ENCODE peak calls at places on chromosomes 2 and 18, in ten cellular contexts. L is astrocyte; H is A549; Z is H1; U is mammary epithelial cell; M is ovary; V is CD8-positive, alpha-beta T cell; K is body of pancreas; B is left ventricle myocardium inferior; C is BE2C. O is an unnamed sample. For H3K4me1 and H3K9me3, the result is how much of the 10 kb centered on the place peaks cover.

GRCh38 chr2:64186698-64187605 is 42.7 kb upstream of the PELI1 start:
- DNase-seq in V (no peak), M (no peak), Z (no peak), K (no peak), C (no peak), U (no peak), L (no peak), H (no peak), B (no peak), O (peak)

GRCh38 chr2:237258146-237258545 is 155.8 kb downstream of the COL6A3 start:
- DNase-seq in L (no peak), B (no peak), K (no peak), C (peak), U (no peak), Z (no peak), H (no peak), V (no peak), M (no peak), O (peak)

GRCh38 chr2:157839162-157839801 is 36.8 kb downstream of the ACVR1 start:
- DNase-seq in B (no peak), U (no peak), H (no peak), K (no peak), Z (peak), V (no peak), M (no peak), L (peak), C (peak), O (peak)

GRCh38 chr18:31646332-31646822 is 38.0 kb downstream of the B4GALT6 start:
- DNase-seq in L (no peak), K (no peak), Z (no peak), M (no peak), V (no peak), C (no peak), U (no peak), B (no peak), H (no peak), O (no peak)

GRCh38 chr18:21489119-21489750 is 111.3 kb downstream of the ESCO1 start:
- DNase-seq in U (peak), C (peak), Z (peak), K (peak), M (no peak), L (peak), H (peak), B (no peak), V (peak), O (peak)

GRCh38 chr2:96532641-96533291 is 3.8 kb upstream of the ARID5A start:
- DNase-seq in C (no peak), M (no peak), V (no peak), K (no peak), U (no peak), Z (no peak), B (no peak), H (no peak), L (no peak), O (no peak)

GRCh38 chr18:48608581-48608980 is 69.8 kb downstream of the CTIF start:
- DNase-seq in C (no peak), V (no peak), H (no peak), L (no peak), B (no peak), Z (no peak), K (no peak), M (no peak), U (no peak), O (no peak)

GRCh38 chr18:2223859-2224258 is 347.4 kb downstream of the METTL4 start:
- DNase-seq in V (no peak), C (peak), K (peak), Z (no peak), M (no peak), L (peak), H (no peak), U (peak), B (no peak), O (peak)

GRCh38 chr2:26782876-26783704 is 2.8 kb upstream of the CENPA start:
- DNase-seq in B (no peak), V (no peak), K (no peak), M (no peak), C (no peak), H (no peak), U (no peak), L (no peak), Z (no peak), O (no peak)

GRCh38 chr2:218066946-218067515 is 2.0 kb upstream of the RUFY4 start:
- DNase-seq in V (no peak), M (no peak), B (no peak), H (no peak), L (no peak), Z (no peak), C (peak), U (no peak), K (no peak), O (no peak)

GRCh38 chr2:62706721-62707516 is 1.4 kb downstream of the EHBP1 start:
- DNase-seq in L (no peak), B (no peak), Z (no peak), V (no peak), C (no peak), K (no peak), M (no peak), H (no peak), U (peak), O (no peak)

GRCh38 chr2:76953733-76954347 is 568.3 kb downstream of the LRRTM4 start:
- DNase-seq in K (peak), U (peak), V (no peak), H (no peak), Z (no peak), B (no peak), L (peak), C (peak), M (no peak), O (peak)

GRCh38 chr2:50116611-50117010 is 915.3 kb downstream of the NRXN1 start:
- DNase-seq in H (no peak), U (no peak), B (no peak), M (no peak), K (no peak), Z (no peak), V (no peak), L (no peak), C (no peak), O (no peak)

GRCh38 chr2:50111067-50111466 is 920.9 kb downstream of the NRXN1 start:
- DNase-seq in Z (no peak), M (no peak), U (no peak), H (no peak), B (no peak), V (no peak), C (no peak), K (no peak), L (no peak), O (no peak)

GRCh38 chr2:50118951-50119702 is 912.8 kb downstream of the NRXN1 start:
- DNase-seq in U (no peak), M (no peak), B (no peak), Z (no peak), L (no peak), C (no peak), H (no peak), K (no peak), V (no peak), O (no peak)

GRCh38 chr2:50116096-50116495 is 915.8 kb downstream of the NRXN1 start:
- DNase-seq in U (no peak), B (no peak), L (no peak), C (no peak), V (no peak), M (no peak), Z (no peak), K (no peak), H (no peak), O (no peak)
- H3K4me3 ChIP-seq in U (no peak), B (no peak), L (no peak), C (no peak), V (no peak), M (no peak), Z (no peak), K (no peak), H (no peak), O (no peak)

DNA sequence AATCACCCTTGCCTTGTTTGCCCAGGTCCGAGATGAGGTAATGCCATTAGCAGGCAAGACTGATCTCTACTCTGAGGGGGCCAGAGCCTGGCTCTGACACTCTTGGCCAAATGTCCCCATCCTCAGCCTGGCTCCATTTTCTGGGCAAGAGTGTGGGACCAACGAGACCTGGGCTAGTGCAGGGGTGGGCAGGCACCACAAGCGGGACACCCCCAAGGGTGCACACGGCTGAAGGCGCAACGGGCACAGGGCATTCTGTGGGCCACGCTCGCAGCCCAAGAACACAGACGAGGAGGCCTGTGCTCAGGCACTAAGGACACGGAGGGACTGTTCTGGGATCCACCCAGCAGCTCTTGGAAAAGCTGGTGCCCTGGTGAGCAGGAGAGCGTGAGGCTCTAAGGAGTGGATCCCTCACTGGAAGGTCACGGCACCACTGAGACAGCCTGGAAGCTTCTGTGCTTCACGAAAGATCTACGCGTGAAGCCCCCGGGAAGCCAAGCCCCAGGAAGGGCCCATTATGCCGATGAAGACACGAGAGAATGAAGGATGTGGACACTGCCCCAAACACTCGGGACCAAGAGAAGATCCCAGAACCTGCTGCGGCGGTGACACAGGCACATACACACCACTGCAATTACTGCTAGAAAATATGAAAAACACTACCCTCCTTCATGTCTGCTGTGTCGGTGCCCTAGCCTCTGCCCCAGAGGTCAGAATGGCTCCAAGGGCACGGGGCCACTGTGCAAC is 138.2 kb downstream of the HDAC4 start:
- DNase-seq in B (no peak), H (no peak), M (no peak), Z (no peak), L (no peak), U (no peak), C (no peak), K (no peak), V (peak), O (no peak)
- H3K4me1 ChIP-seq in B (half or more), H (under half), M (under half), Z (under half), L (under half), U (under half), C (under half), K (under half), V (half or more), O (under half)

GRCh38 chr2:220887271-220887870 is 684.7 kb downstream of the EPHA4 start:
- DNase-seq in H (no peak), K (no peak), V (no peak), L (peak), Z (no peak), U (no peak), C (no peak), M (no peak), B (no peak), O (no peak)

GRCh38 chr2:220880623-220881022 is 691.5 kb downstream of the EPHA4 start:
- DNase-seq in V (no peak), Z (no peak), M (no peak), C (no peak), L (no peak), K (no peak), U (peak), B (no peak), H (no peak), O (peak)

GRCh38 chr2:220885593-220885992 is 686.5 kb downstream of the EPHA4 start:
- DNase-seq in L (no peak), H (no peak), Z (no peak), U (no peak), M (no peak), V (no peak), K (no peak), B (no peak), C (no peak), O (no peak)

GRCh38 chr2:220887880-220888279 is 684.2 kb downstream of the EPHA4 start:
- DNase-seq in U (no peak), H (no peak), V (no peak), L (no peak), Z (no peak), B (no peak), C (peak), K (no peak), M (no peak), O (no peak)

GRCh38 chr2:220882507-220882906 is 689.6 kb downstream of the EPHA4 start:
- DNase-seq in C (no peak), U (no peak), L (no peak), Z (no peak), K (no peak), B (no peak), M (no peak), V (no peak), H (no peak), O (no peak)
- H3K9me3 ChIP-seq in C (under half), U (under half), L (under half), Z (under half), K (under half), B (under half), M (under half), V (under half), H (under half), O (under half)

GRCh38 chr2:105787376-105788318 is 42.9 kb downstream of the NCK2 start:
- DNase-seq in Z (no peak), B (peak), C (no peak), H (no peak), M (no peak), K (no peak), V (no peak), L (no peak), U (no peak), O (no peak)
- H3K4me3 ChIP-seq in Z (no peak), B (no peak), C (no peak), H (no peak), M (no peak), K (no peak), V (peak), L (no peak), U (no peak), O (no peak)

GRCh38 chr18:13271512-13271911 is 53.0 kb downstream of the LDLRAD4 start:
- DNase-seq in C (no peak), V (no peak), L (no peak), U (no peak), M (no peak), B (peak), K (no peak), H (no peak), Z (no peak), O (no peak)

GRCh38 chr18:13268746-13269285 is 50.3 kb downstream of the LDLRAD4 start:
- DNase-seq in K (no peak), V (no peak), M (no peak), H (no peak), L (peak), C (no peak), Z (no peak), B (no peak), U (no peak), O (no peak)

GRCh38 chr18:13268035-13268700 is 49.6 kb downstream of the LDLRAD4 start:
- DNase-seq in L (peak), V (no peak), M (no peak), H (no peak), B (no peak), C (no peak), U (peak), K (no peak), Z (peak), O (peak)

GRCh38 chr18:13270279-13270911 is 51.8 kb downstream of the LDLRAD4 start:
- DNase-seq in H (no peak), K (no peak), M (no peak), V (no peak), C (no peak), U (no peak), L (no peak), Z (no peak), B (no peak), O (no peak)

DNA sequence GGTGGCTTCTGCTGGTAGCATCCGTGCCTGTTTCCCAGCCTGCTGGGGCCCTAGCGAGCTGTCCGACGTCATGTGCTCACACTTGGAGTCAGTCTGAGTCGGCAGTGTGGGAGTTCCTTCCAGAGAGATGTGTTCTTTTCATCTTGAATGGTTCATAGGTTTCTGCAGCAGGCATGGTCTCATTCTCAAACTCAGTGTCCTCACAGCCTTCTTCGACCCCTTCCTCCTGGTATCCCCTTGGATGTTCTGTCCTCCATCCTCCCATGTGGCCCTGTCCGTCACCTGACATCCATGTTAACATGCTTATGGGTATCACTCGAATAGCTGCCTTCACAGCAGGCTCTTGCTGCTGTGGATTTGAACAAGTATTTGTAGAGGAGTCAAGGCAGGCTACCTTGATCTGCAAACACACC is 51.0 kb downstream of the LDLRAD4 start:
- DNase-seq in V (no peak), M (no peak), H (no peak), Z (no peak), B (peak), K (no peak), L (peak), C (no peak), U (no peak), O (no peak)
- H3K4me1 ChIP-seq in V (half or more), M (under half), H (under half), Z (under half), B (half or more), K (under half), L (under half), C (under half), U (under half), O (under half)

GRCh38 chr2:3025984-3026383 is 351.6 kb downstream of the EIPR1 start:
- DNase-seq in Z (no peak), L (no peak), V (no peak), M (no peak), C (no peak), B (no peak), H (no peak), U (no peak), K (no peak), O (no peak)
- H3K9me3 ChIP-seq in Z (under half), L (under half), V (under half), M (under half), C (under half), B (under half), H (under half), U (under half), K (under half), O (under half)

GRCh38 chr2:169165791-169166190 is 96.4 kb downstream of the DHRS9 start:
- DNase-seq in C (no peak), Z (no peak), M (no peak), U (no peak), L (no peak), H (no peak), V (no peak), K (no peak), B (no peak), O (no peak)
- H3K4me3 ChIP-seq in C (no peak), Z (no peak), M (no peak), U (no peak), L (no peak), H (no peak), V (no peak), K (no peak), B (no peak), O (no peak)